ENCODE peak calls at places on chromosomes 2 and 18, in eight cellular contexts. I is A549, R is WTC11, F is IMR-90, W is GM12878, B is K562, E is H1, A is SK-N-SH. K is an unnamed sample.

GRCh38 chr2:73297151-73297559 is 3.8 kb upstream of the EGR4 start:
- DNase-seq in I (no peak), R (no peak), F (no peak), W (no peak), B (no peak), E (no peak), A (peak; percentile 65), K (no peak)

GRCh38 chr2:35978218-35978617 is 377.4 kb upstream of the CRIM1 start:
- DNase-seq in I (no peak), R (no peak), F (no peak), W (no peak), B (no peak), E (no peak), A (no peak), K (no peak)

GRCh38 chr2:179538406-179538805 is 273.8 kb upstream of the SESTD1 start:
- DNase-seq in I (no peak), R (no peak), F (peak; percentile 41), W (no peak), B (no peak), E (no peak), A (no peak), K (no peak)

GRCh38 chr2:97995026-97995733 is 568 bp downstream of the TMEM131 start:
- DNase-seq in I (peak; percentile 44), R (peak; percentile 55), F (peak; percentile 17), W (peak; percentile 70), B (peak; percentile 62), E (peak; percentile 75), A (peak; percentile 88), K (peak; percentile 30)

GRCh38 chr18:25231327-25231691 is 120.7 kb downstream of the ZNF521 start:
- DNase-seq in I (no peak), R (no peak), F (no peak), W (no peak), B (no peak), E (no peak), A (no peak), K (no peak)

GRCh38 chr2:208224802-208225201 is 30.1 kb downstream of the IDH1 start:
- DNase-seq in I (no peak), R (no peak), F (no peak), W (no peak), B (no peak), E (no peak), A (no peak), K (no peak)

GRCh38 chr2:1739322-1739957 is 4.9 kb downstream of the PXDN start:
- DNase-seq in I (no peak), R (no peak), F (no peak), W (no peak), B (no peak), E (no peak), A (no peak), K (no peak)

GRCh38 chr2:1713156-1713838 is 31.0 kb downstream of the PXDN start:
- DNase-seq in I (no peak), R (no peak), F (no peak), W (no peak), B (no peak), E (no peak), A (peak; percentile 39), K (no peak)

GRCh38 chr2:7048762-7049294 is 131.6 kb downstream of the RNF144A start:
- DNase-seq in I (no peak), R (no peak), F (no peak), W (no peak), B (no peak), E (no peak), A (no peak), K (no peak)

GRCh38 chr2:59413751-59414570 is 1139.5 kb downstream of the BCL11A start:
- DNase-seq in I (no peak), R (no peak), F (no peak), W (no peak), B (no peak), E (peak; percentile 43), A (no peak), K (no peak)

GRCh38 chr2:116706381-116706780 is 1108.1 kb upstream of the DDX18 start:
- DNase-seq in I (no peak), R (no peak), F (no peak), W (no peak), B (no peak), E (no peak), A (no peak), K (no peak)

GRCh38 chr2:1707771-1708351 is 36.5 kb downstream of the PXDN start:
- DNase-seq in I (no peak), R (peak; percentile 66), F (peak; percentile 90), W (no peak), B (no peak), E (no peak), A (peak; percentile 78), K (no peak)

GRCh38 chr2:222865301-222865700 is 4.5 kb downstream of the ACSL3 start:
- DNase-seq in I (no peak), R (no peak), F (no peak), W (no peak), B (no peak), E (no peak), A (no peak), K (peak; percentile 71)

GRCh38 chr2:222866358-222866960 is 5.6 kb downstream of the ACSL3 start:
- DNase-seq in I (no peak), R (peak; percentile 15), F (no peak), W (peak; percentile 54), B (no peak), E (no peak), A (no peak), K (peak; percentile 55)

GRCh38 chr2:222862915-222863544 is 2.2 kb downstream of the ACSL3 start:
- DNase-seq in I (no peak), R (no peak), F (no peak), W (no peak), B (no peak), E (no peak), A (no peak), K (no peak)

GRCh38 chr2:222862068-222862914 is 1.5 kb downstream of the ACSL3 start:
- DNase-seq in I (no peak), R (no peak), F (peak; percentile 62), W (no peak), B (peak; percentile 31), E (no peak), A (peak; percentile 36), K (no peak)

GRCh38 chr2:222864296-222864695 is 3.5 kb downstream of the ACSL3 start:
- DNase-seq in I (no peak), R (peak; percentile 12), F (peak; percentile 84), W (no peak), B (peak; percentile 61), E (no peak), A (no peak), K (peak; percentile 61)
- TF ChIP-seq USF2 in I (no peak), R (no peak), F (no peak), W (no peak), B (no peak), E (no peak), A (no peak), K (no peak)

DNA sequence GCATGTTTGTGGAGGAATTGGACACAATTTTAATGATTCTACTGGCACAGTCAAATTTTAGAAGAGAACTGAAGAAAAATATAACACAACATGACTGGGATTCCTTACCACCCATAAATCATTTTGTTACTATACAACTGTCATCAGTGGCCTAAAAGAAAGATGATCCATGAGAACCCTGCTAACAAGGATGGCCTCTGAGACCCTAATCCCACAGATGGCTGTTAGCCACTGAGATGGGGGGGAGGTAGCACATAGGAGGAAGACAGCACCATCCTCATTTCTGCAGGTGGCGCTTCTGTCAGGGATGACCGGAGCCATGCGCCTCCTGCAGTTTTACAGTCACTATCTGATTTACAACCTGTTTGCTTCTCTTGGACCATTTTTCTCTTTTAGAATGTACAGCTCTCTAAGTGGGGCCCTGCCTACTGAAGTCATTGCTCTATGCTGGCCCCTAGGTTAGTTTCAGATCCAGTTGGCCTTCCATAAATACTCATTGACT is 279.8 kb downstream of the NAPG start:
- DNase-seq in I (no peak), R (no peak), F (no peak), W (no peak), B (no peak), E (no peak), A (no peak), K (no peak)
- TF ChIP-seq USF2 in I (no peak), R (no peak), F (no peak), W (no peak), B (no peak), E (no peak), A (no peak), K (no peak)

GRCh38 chr2:66698879-66699278 is 264.0 kb downstream of the MEIS1 start:
- DNase-seq in I (no peak), R (no peak), F (no peak), W (no peak), B (no peak), E (no peak), A (no peak), K (no peak)

GRCh38 chr2:66701656-66702055 is 266.7 kb downstream of the MEIS1 start:
- DNase-seq in I (no peak), R (no peak), F (no peak), W (no peak), B (no peak), E (no peak), A (no peak), K (no peak)

GRCh38 chr2:66700181-66700686 is 265.3 kb downstream of the MEIS1 start:
- DNase-seq in I (no peak), R (no peak), F (no peak), W (no peak), B (peak; percentile 14), E (no peak), A (no peak), K (no peak)

GRCh38 chr2:66701251-66701650 is 266.3 kb downstream of the MEIS1 start:
- DNase-seq in I (no peak), R (no peak), F (no peak), W (no peak), B (no peak), E (no peak), A (no peak), K (no peak)

DNA sequence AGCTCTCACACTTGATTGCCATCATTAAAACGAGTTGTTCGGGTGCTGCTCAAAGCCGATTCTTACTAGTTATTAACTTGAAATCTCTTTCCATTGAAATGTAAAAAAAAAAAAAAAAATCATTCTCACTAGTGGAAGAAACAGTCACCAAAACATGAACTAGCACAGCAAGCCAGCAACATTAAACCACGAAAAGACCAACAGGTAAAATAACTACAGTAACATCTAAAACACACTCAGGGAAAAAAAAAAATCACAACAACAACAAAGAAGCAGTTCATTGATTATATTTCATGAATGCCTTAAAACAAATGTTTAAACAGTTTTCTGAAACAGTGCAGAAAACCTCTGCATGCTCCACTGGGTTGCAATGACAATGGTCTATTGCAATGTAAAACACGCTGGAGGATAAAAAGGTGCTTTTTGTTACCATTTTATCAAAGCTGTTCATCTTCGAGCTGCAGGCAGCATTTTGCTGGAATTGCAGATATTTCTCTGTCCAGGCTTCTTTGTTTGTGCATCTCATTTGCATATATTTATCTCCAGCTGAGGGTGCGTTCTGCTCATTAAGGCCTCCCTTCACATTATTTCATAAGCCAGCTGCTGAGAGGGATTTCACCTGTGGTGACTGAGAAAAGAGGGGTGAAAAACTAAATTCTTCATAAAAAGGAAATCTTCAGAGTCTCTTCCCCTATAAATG is 264.7 kb downstream of the MEIS1 start:
- DNase-seq in I (no peak), R (no peak), F (no peak), W (no peak), B (no peak), E (no peak), A (no peak), K (no peak)
- TF ChIP-seq USF2 in I (no peak), R (no peak), F (no peak), W (no peak), B (no peak), E (no peak), A (no peak), K (no peak)

GRCh38 chr2:231752056-231752455 is 29.0 kb downstream of the PDE6D start:
- DNase-seq in I (no peak), R (no peak), F (no peak), W (no peak), B (no peak), E (no peak), A (no peak), K (no peak)
- TF ChIP-seq USF2 in I (no peak), R (no peak), F (no peak), W (no peak), B (no peak), E (no peak), A (no peak), K (no peak)